ENCODE peak calls at places on chromosomes 16 and 17, in eight cellular contexts. A, V, G, F, T, L, Q and H are unnamed samples.

GRCh38 chr16:80500116-80500859 is 40.5 kb upstream of the DYNLRB2 start:
- DNase-seq in A (no peak), V (no peak), G (no peak), F (no peak), T (no peak), L (no peak), Q (peak), H (no peak)

GRCh38 chr17:72381597-72382397 is 261.0 kb downstream of the SOX9 start:
- DNase-seq in A (no peak), V (no peak), G (no peak), F (peak), T (no peak), L (peak), Q (no peak), H (no peak)

GRCh38 chr17:45101883-45102811 is 30.2 kb downstream of the PLCD3 start:
- DNase-seq in A (no peak), V (no peak), G (no peak), F (no peak), T (no peak), L (no peak), Q (no peak), H (no peak)

GRCh38 chr17:28518578-28518977 is 12.4 kb downstream of the FOXN1 start:
- DNase-seq in A (no peak), V (no peak), G (no peak), F (no peak), T (no peak), L (no peak), Q (no peak), H (no peak)

GRCh38 chr16:477758-478157 is 49.8 kb upstream of the CAPN15 start:
- DNase-seq in A (no peak), V (no peak), G (no peak), F (no peak), T (no peak), L (no peak), Q (no peak), H (no peak)

GRCh38 chr16:15949210-15950166 is at the start of gene ABCC1:
- DNase-seq in A (no peak), V (peak), G (peak), F (peak), T (no peak), L (peak), Q (peak), H (no peak)

GRCh38 chr17:59842901-59843652 is 49.7 kb downstream of the TUBD1 start:
- DNase-seq in A (no peak), V (peak), G (peak), F (peak), T (peak), L (peak), Q (peak), H (no peak)

GRCh38 chr17:60173304-60173807 is 23.6 kb downstream of the CA4 start:
- DNase-seq in A (no peak), V (no peak), G (peak), F (peak), T (no peak), L (no peak), Q (no peak), H (no peak)

GRCh38 chr17:17171991-17172939 is 33.9 kb downstream of the PLD6 start:
- DNase-seq in A (no peak), V (no peak), G (no peak), F (no peak), T (no peak), L (no peak), Q (no peak), H (no peak)

GRCh38 chr17:42133461-42134041 is 10.9 kb downstream of the HSPB9 start:
- DNase-seq in A (no peak), V (peak), G (no peak), F (no peak), T (no peak), L (no peak), Q (peak), H (no peak)

GRCh38 chr16:86567701-86568571 is 1.3 kb downstream of the FOXC2 start:
- DNase-seq in A (no peak), V (no peak), G (peak), F (peak), T (no peak), L (no peak), Q (no peak), H (no peak)

GRCh38 chr17:27339836-27340550 is 46.1 kb downstream of the WSB1 start:
- DNase-seq in A (no peak), V (peak), G (no peak), F (no peak), T (no peak), L (peak), Q (peak), H (no peak)

GRCh38 chr17:1977583-1978395 is 47.3 kb downstream of the RTN4RL1 start:
- DNase-seq in A (no peak), V (no peak), G (no peak), F (no peak), T (no peak), L (no peak), Q (no peak), H (no peak)

GRCh38 chr16:12253731-12254130 is 277.2 kb downstream of the SNX29 start:
- DNase-seq in A (no peak), V (no peak), G (no peak), F (no peak), T (no peak), L (no peak), Q (no peak), H (no peak)

GRCh38 chr17:41666708-41667279 is 21.9 kb upstream of the EIF1 start:
- DNase-seq in A (peak), V (peak), G (peak), F (peak), T (peak), L (peak), Q (peak), H (peak)

GRCh38 chr17:40953876-40954275 is 12.9 kb downstream of the KRT39 start:
- DNase-seq in A (no peak), V (no peak), G (peak), F (no peak), T (no peak), L (no peak), Q (peak), H (no peak)

GRCh38 chr17:82611140-82612058 is 36.8 kb downstream of the WDR45B start:
- DNase-seq in A (no peak), V (no peak), G (no peak), F (peak), T (no peak), L (no peak), Q (no peak), H (no peak)

GRCh38 chr17:40952675-40953074 is 14.1 kb downstream of the KRT39 start:
- DNase-seq in A (no peak), V (no peak), G (peak), F (peak), T (no peak), L (no peak), Q (no peak), H (no peak)

GRCh38 chr17:6936370-6937028 is 59.4 kb upstream of the ALOX12 start:
- DNase-seq in A (no peak), V (no peak), G (peak), F (peak), T (peak), L (no peak), Q (peak), H (no peak)

GRCh38 chr17:7046127-7046724 is 2.3 kb upstream of the SLC16A11 start:
- DNase-seq in A (peak), V (peak), G (no peak), F (no peak), T (peak), L (peak), Q (peak), H (no peak)

GRCh38 chr17:1197379-1197778 is 17.6 kb upstream of the ABR start:
- DNase-seq in A (no peak), V (peak), G (no peak), F (peak), T (peak), L (no peak), Q (no peak), H (no peak)

GRCh38 chr17:75733471-75733870 is 12.2 kb downstream of the ITGB4 start:
- DNase-seq in A (no peak), V (no peak), G (no peak), F (no peak), T (no peak), L (no peak), Q (no peak), H (no peak)

GRCh38 chr16:27455700-27456099 is 53.7 kb downstream of the IL21R start:
- DNase-seq in A (no peak), V (peak), G (no peak), F (peak), T (no peak), L (no peak), Q (peak), H (no peak)